ENCODE peak calls at places on chromosomes 11 and 22, in six cellular contexts. O is GM12891, Q is HCT116, C is lower leg skin, J is prostate gland, M is K562. G is an unnamed sample.

GRCh38 chr11:33790088-33790487 is 15.8 kb upstream of the FBXO3 start:
- DNase-seq in O (no peak), Q (no peak), C (no peak), J (no peak), M (no peak), G (no peak)

GRCh38 chr22:35380013-35380412 is 883 bp upstream of the HMOX1 start:
- DNase-seq in O (no peak), Q (no peak), C (no peak), J (no peak), M (no peak), G (no peak)

GRCh38 chr11:114291847-114292680 is 4.1 kb upstream of the NNMT start:
- DNase-seq in O (no peak), Q (no peak), C (no peak), J (no peak), M (no peak), G (no peak)

GRCh38 chr11:122214080-122214479 is 98.1 kb upstream of the BLID start:
- DNase-seq in O (no peak), Q (no peak), C (no peak), J (no peak), M (no peak), G (no peak)

GRCh38 chr11:32334822-32335221 is 100.5 kb downstream of the WT1 start:
- DNase-seq in O (no peak), Q (peak), C (no peak), J (no peak), M (peak), G (no peak)

GRCh38 chr22:47372596-47373385 is 610.3 kb downstream of the TBC1D22A start:
- DNase-seq in O (no peak), Q (no peak), C (peak), J (no peak), M (no peak), G (no peak)

GRCh38 chr22:24894998-24895397 is 51.5 kb downstream of the LHFPL7 start:
- DNase-seq in O (no peak), Q (peak), C (peak), J (peak), M (no peak), G (no peak)

GRCh38 chr11:13110929-13111812 is 102.1 kb downstream of the RASSF10 start:
- DNase-seq in O (no peak), Q (no peak), C (no peak), J (no peak), M (peak), G (no peak)

GRCh38 chr11:77204792-77205466 is 76.9 kb downstream of the MYO7A start:
- DNase-seq in O (peak), Q (no peak), C (no peak), J (no peak), M (no peak), G (no peak)

GRCh38 chr11:104343578-104343977 is 179.6 kb upstream of the PDGFD start:
- DNase-seq in O (no peak), Q (peak), C (no peak), J (no peak), M (no peak), G (no peak)

GRCh38 chr11:118786657-118787056 is 4.3 kb downstream of the DDX6 start:
- DNase-seq in O (no peak), Q (no peak), C (no peak), J (no peak), M (no peak), G (no peak)

GRCh38 chr11:37788141-37788877 is 1190.3 kb upstream of the RAG2 start:
- DNase-seq in O (no peak), Q (no peak), C (no peak), J (no peak), M (no peak), G (no peak)

GRCh38 chr11:73265853-73266643 is 6.1 kb upstream of the P2RY6 start:
- DNase-seq in O (no peak), Q (no peak), C (no peak), J (no peak), M (no peak), G (no peak)

GRCh38 chr22:43643362-43643761 is 168.7 kb downstream of the EFCAB6 start:
- DNase-seq in O (no peak), Q (no peak), C (peak), J (no peak), M (no peak), G (no peak)

GRCh38 chr11:33775064-33775807 is 916 bp upstream of the FBXO3 start:
- DNase-seq in O (no peak), Q (no peak), C (no peak), J (no peak), M (no peak), G (no peak)

GRCh38 chr11:18012314-18012905 is 437 bp downstream of the SERGEF start:
- DNase-seq in O (no peak), Q (no peak), C (no peak), J (peak), M (peak), G (no peak)

GRCh38 chr11:2194877-2195755 is 23.5 kb upstream of the TH start:
- DNase-seq in O (peak), Q (no peak), C (no peak), J (no peak), M (peak), G (peak)

GRCh38 chr11:56783448-56784041 is 35.0 kb upstream of the OR9G4 start:
- DNase-seq in O (no peak), Q (peak), C (no peak), J (peak), M (peak), G (no peak)

GRCh38 chr11:125787827-125788226 is at the start of gene PATE3:
- DNase-seq in O (no peak), Q (no peak), C (no peak), J (no peak), M (no peak), G (no peak)

GRCh38 chr11:44269369-44270351 is 40.3 kb downstream of the ALX4 start:
- DNase-seq in O (no peak), Q (no peak), C (peak), J (no peak), M (peak), G (no peak)

GRCh38 chr11:133545199-133545709 is 13.0 kb upstream of the OPCML start:
- DNase-seq in O (no peak), Q (no peak), C (no peak), J (no peak), M (no peak), G (no peak)

DNA sequence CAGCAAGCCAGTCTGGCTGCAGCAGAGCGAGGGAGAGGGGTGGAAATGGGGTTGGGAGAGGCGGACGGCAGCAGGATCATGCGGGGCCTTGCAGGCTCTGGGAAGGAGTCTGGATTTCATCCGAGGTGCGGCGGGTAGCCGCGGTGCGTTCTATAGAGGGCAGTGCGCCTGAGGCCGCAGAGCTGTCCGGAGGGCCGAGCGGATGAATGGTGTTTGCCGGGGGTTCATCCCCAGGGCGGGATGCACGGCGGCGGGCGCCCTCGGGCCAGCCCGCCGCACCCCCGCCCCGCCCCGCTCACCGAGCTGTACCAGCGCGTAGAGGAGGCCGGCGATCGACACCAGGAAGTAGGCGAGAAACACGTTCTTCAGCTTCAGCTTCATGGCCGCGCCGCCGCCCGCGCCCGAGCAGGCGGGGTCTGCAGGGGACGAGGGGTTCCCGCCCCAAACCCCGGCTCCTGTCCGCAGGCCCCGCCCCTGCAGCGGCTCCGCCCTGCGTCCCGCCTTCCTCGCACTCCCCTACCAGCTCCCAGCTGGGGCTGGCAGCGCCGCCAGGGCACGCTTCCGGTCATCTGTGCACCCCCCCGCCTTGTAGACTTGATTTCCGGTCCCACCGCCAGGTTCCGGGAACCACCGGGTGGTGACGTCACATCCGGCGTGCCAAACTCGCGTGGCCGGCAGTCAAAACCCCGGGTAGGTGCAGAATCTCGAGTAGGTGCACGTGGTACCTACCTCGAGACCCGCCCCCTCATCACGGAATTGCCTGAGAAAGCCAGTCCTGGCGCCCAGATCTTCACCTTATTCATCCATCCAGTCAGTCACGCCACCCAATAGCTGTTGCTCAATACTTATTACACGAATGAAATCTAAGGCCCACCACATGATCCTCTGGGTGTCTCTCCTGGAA is at the start of gene B3GAT3:
- DNase-seq in O (peak), Q (peak), C (peak), J (peak), M (peak), G (peak)
- TF ChIP-seq POLR2A in O (peak), Q (peak), C (no peak), J (peak), M (peak), G (peak)

GRCh38 chr22:27724181-27724580 is 77.4 kb downstream of the MN1 start:
- DNase-seq in O (no peak), Q (no peak), C (no peak), J (no peak), M (no peak), G (no peak)

GRCh38 chr22:27727673-27728451 is 73.7 kb downstream of the MN1 start:
- DNase-seq in O (no peak), Q (no peak), C (no peak), J (no peak), M (no peak), G (no peak)

GRCh38 chr22:27724706-27725105 is 76.8 kb downstream of the MN1 start:
- DNase-seq in O (no peak), Q (no peak), C (no peak), J (no peak), M (no peak), G (no peak)

GRCh38 chr22:27726344-27726725 is 75.2 kb downstream of the MN1 start:
- DNase-seq in O (no peak), Q (no peak), C (no peak), J (no peak), M (no peak), G (no peak)

DNA sequence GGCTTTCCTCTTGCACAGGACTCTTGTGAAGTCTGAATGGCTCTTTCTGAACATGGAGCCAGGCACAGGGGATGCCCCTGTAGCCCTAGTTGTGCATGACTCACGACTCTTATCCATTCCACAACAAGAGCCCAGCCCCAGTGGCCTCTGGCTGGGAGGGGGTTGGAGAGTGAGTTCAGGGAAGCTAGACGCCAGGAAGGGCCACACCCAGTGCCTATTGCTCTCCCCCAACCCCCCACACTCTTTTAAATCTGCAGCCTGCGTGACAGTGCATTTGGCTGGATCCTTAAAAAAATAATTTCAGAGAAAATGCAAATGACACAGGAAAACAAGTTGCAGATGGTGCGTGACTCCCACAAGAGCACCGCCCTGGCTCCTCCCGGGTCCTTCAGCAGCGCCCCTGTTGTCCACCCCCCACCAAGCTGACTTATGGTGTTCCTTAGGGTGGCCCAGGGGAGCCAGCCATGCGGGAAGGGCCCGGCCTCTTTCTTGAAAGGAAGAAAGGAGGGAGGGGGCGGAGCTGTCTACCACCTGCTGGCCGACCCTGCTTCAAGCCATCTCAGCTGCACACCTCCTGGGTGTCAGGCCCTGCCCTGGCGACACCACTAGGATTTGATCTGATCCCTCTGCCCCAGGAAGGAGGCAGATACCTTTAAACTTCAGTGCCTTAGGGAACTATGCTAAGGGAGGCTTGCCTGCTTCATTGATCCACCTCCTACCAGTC is 74.7 kb downstream of the MN1 start:
- DNase-seq in O (no peak), Q (no peak), C (no peak), J (no peak), M (peak), G (no peak)
- TF ChIP-seq POLR2A in O (no peak), Q (no peak), C (no peak), J (no peak), M (peak), G (no peak)

GRCh38 chr22:28761449-28761755 is 11.1 kb upstream of the CCDC117 start:
- DNase-seq in O (no peak), Q (no peak), C (no peak), J (no peak), M (no peak), G (no peak)
- TF ChIP-seq POLR2A in O (no peak), Q (no peak), C (no peak), J (no peak), M (no peak), G (no peak)

DNA sequence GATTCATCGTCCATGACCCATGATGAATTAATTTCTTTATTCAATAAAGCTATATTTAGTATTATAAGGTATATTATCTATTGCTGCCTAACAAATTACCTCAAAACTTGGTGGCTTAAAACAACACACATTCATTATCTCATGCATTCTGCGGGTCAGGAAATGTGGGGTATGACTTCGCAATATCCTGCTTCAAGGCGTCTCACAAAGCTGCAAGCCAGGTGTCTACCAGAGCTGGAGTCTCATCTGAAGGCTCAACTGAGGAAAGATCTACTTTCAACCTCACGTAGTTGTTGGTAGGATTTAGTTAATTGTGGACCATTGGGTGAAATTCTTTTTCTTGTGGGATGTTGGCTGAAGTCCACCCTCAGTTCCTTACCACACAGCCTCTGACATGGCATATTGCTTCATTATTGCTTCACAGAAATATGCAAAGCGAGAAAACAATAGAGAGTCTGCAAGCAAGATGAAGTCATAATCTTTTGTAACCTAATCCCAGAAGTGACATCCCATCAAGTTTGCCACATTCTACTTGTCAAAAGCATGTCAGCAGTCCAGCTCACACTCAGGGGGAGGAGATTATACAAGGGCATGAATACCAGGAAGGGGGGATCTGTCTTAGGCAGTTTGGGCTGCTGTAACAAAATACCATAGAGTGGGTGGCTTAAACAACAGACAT is 45.1 kb downstream of the KREMEN1 start:
- DNase-seq in O (no peak), Q (no peak), C (no peak), J (no peak), M (no peak), G (no peak)
- TF ChIP-seq POLR2A in O (no peak), Q (no peak), C (no peak), J (no peak), M (no peak), G (no peak)

DNA sequence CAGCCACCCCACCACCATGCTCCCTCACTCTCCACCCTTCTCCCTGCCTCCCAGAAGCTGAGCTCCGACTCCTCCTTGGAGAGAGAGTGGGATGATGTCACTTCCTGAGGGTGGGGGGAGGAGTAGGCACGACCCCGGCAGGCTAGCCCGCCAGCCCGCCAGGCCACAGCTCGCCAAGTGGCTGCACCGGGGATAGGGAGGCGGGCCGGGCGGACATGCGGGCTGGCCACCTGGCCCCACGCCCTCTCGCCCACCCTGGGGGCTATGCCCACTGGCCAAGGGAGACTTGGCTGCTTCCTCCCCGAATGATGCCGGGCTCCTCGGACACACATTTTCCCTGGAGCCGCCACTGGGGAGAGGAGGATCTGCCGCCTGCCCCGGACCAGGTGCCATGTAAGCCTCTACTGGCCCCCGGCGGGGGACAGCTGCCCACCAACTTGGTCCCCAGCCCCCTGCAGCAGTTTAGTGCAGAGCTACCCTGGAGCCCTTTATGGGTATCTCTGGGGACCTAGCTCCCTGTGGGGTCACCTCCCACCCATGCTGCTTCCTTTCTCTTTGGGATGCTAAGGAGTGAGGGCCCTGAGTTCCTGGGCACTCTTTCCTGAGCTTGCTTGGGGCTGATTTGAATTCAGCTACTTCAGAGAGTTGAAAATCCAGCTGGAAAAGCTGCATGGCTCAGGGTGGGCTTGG is 33.7 kb upstream of the MYRF start:
- DNase-seq in O (no peak), Q (no peak), C (no peak), J (no peak), M (peak), G (no peak)
- TF ChIP-seq POLR2A in O (no peak), Q (no peak), C (no peak), J (no peak), M (no peak), G (no peak)

G was measured in GM12892.